ENCODE peak calls at places on chromosomes 3 and 15, in six cellular contexts. J, P, W, Q, B and R are unnamed samples.

GRCh38 chr15:31318429-31318828 is 8.2 kb upstream of the KLF13 start:
- DNase-seq in J (no peak), B (no peak), W (no peak), P (no peak), Q (no peak), R (no peak)

GRCh38 chr15:53831907-53832793 is 72.7 kb upstream of the WDR72 start:
- DNase-seq in J (no peak), W (no peak), B (peak; percentile 58), Q (no peak), P (no peak), R (no peak)

GRCh38 chr3:124298951-124299350 is 307.0 kb upstream of the ROPN1 start:
- DNase-seq in J (no peak), W (no peak), P (no peak), B (peak; percentile 83), Q (no peak), R (no peak)

GRCh38 chr3:45890405-45890804 is 4.1 kb downstream of the CCR9 start:
- DNase-seq in P (no peak), W (peak; percentile 29), B (peak; percentile 66), Q (no peak), J (no peak), R (no peak)

GRCh38 chr3:12782172-12782815 is 14.2 kb upstream of the CAND2 start:
- DNase-seq in Q (no peak), B (peak; percentile 93), J (peak; percentile 61), W (peak; percentile 49), P (no peak), R (no peak)

GRCh38 chr15:60399246-60399915 is 1.6 kb upstream of the ANXA2 start:
- DNase-seq in P (no peak), Q (no peak), W (no peak), J (no peak), B (no peak), R (no peak)

GRCh38 chr3:59879033-59879655 is 829.3 kb upstream of the CFAP20DC start:
- DNase-seq in Q (no peak), W (no peak), B (no peak), J (no peak), P (no peak), R (no peak)

GRCh38 chr3:165464736-165465135 is 268.6 kb upstream of the SLITRK3 start:
- DNase-seq in Q (no peak), B (no peak), P (no peak), W (no peak), J (no peak), R (no peak)

GRCh38 chr3:30078736-30079135 is 527.7 kb upstream of the TGFBR2 start:
- DNase-seq in J (no peak), P (no peak), Q (no peak), W (no peak), B (peak; percentile 12), R (no peak)

GRCh38 chr15:92116320-92116719 is 262.8 kb downstream of the SLCO3A1 start:
- DNase-seq in P (no peak), B (no peak), W (no peak), Q (no peak), J (no peak), R (no peak)

GRCh38 chr3:114221165-114221880 is 16.1 kb downstream of the ZNF80 start:
- DNase-seq in W (no peak), J (no peak), Q (no peak), P (peak; percentile 73), B (no peak), R (no peak)

GRCh38 chr15:64810499-64811326 is 14.7 kb downstream of the PIF1 start:
- DNase-seq in J (peak; percentile 57), B (no peak), W (no peak), Q (no peak), P (no peak), R (no peak)

GRCh38 chr3:147424325-147424910 is 15.3 kb downstream of the ZIC1 start:
- DNase-seq in B (no peak), W (no peak), P (no peak), J (peak; percentile 40), Q (no peak), R (no peak)

GRCh38 chr15:39692464-39693327 is 89.9 kb downstream of the FSIP1 start:
- DNase-seq in P (no peak), B (no peak), Q (peak; percentile 34), W (no peak), J (peak; percentile 29), R (peak; percentile 37)

GRCh38 chr15:95298729-95299128 is 1031.8 kb upstream of the NR2F2 start:
- DNase-seq in W (no peak), Q (no peak), B (no peak), P (no peak), J (no peak), R (no peak)

GRCh38 chr15:41490355-41490754 is 3.3 kb upstream of the ITPKA start:
- DNase-seq in P (no peak), J (no peak), Q (no peak), W (no peak), B (no peak), R (no peak)

GRCh38 chr3:140206196-140207040 is 271.4 kb downstream of the CLSTN2 start:
- DNase-seq in Q (no peak), B (peak; percentile 88), W (no peak), J (peak; percentile 38), P (no peak), R (no peak)

GRCh38 chr15:64702816-64703631 is 72.4 kb downstream of the RBPMS2 start:
- DNase-seq in J (peak; percentile 99), Q (peak; percentile 96), W (peak; percentile 97), P (peak; percentile 99), B (peak; percentile 93), R (peak; percentile 93)

GRCh38 chr15:37071134-37071533 is 29.2 kb downstream of the MEIS2 start:
- DNase-seq in W (no peak), B (no peak), J (no peak), P (no peak), Q (no peak), R (no peak)

GRCh38 chr3:195256639-195257453 is 14.1 kb downstream of the XXYLT1 start:
- DNase-seq in Q (no peak), J (no peak), B (no peak), W (no peak), P (peak; percentile 56), R (no peak)

GRCh38 chr15:85059734-85060133 is 78.1 kb downstream of the PDE8A start:
- DNase-seq in B (no peak), J (no peak), W (no peak), Q (no peak), P (no peak), R (no peak)

GRCh38 chr15:40843885-40844542 is at the start of gene SPINT1:
- DNase-seq in B (peak; percentile 85), Q (no peak), J (peak; percentile 63), W (peak; percentile 73), P (peak; percentile 85), R (no peak)

GRCh38 chr3:125573216-125573615 is 22.1 kb downstream of the OSBPL11 start:
- DNase-seq in J (no peak), P (no peak), B (no peak), Q (no peak), W (no peak), R (no peak)

GRCh38 chr3:38029400-38030125 is at the start of gene PLCD1:
- DNase-seq in P (no peak), W (peak; percentile 69), J (peak; percentile 82), Q (no peak), B (no peak), R (peak; percentile 29)

GRCh38 chr3:115113367-115113766 is 33.7 kb downstream of the ZBTB20 start:
- DNase-seq in Q (no peak), B (no peak), W (peak; percentile 32), J (no peak), P (no peak), R (no peak)

GRCh38 chr15:29656636-29657475 is 165.4 kb downstream of the TJP1 start:
- DNase-seq in J (peak; percentile 83), P (no peak), B (peak; percentile 61), W (no peak), Q (no peak), R (no peak)

GRCh38 chr3:141422961-141423582 is 54.8 kb downstream of the ZBTB38 start:
- DNase-seq in B (no peak), P (peak; percentile 19), W (no peak), Q (no peak), J (no peak), R (no peak)

GRCh38 chr3:139159356-139159755 is 114.7 kb upstream of the PRR23C start:
- DNase-seq in J (no peak), Q (no peak), B (no peak), P (no peak), W (no peak), R (no peak)

GRCh38 chr3:32584660-32585059 is 14.0 kb upstream of the DYNC1LI1 start:
- DNase-seq in P (no peak), Q (no peak), J (no peak), B (no peak), W (no peak), R (no peak)

GRCh38 chr15:29596266-29596665 is 226.0 kb downstream of the TJP1 start:
- DNase-seq in W (no peak), Q (no peak), B (no peak), P (no peak), J (no peak), R (no peak)

GRCh38 chr3:11509175-11510000 is 134.3 kb downstream of the VGLL4 start:
- DNase-seq in W (peak; percentile 86), P (no peak), J (peak; percentile 28), B (peak; percentile 54), Q (no peak), R (no peak)

GRCh38 chr3:100150583-100150982 is 36.3 kb upstream of the FILIP1L start:
- DNase-seq in B (no peak), W (no peak), P (no peak), J (no peak), Q (no peak), R (no peak)

GRCh38 chr3:190269096-190269495 is 53.1 kb downstream of the CLDN1 start:
- DNase-seq in Q (no peak), B (no peak), P (no peak), W (no peak), J (no peak), R (no peak)